ENCODE peak calls at places on chromosomes 1 and 21, in four cellular contexts. One of them, this sample, is unnamed.
A peak's percentile ranks its signal among the peaks of the same experiment; 100 is the strongest.

GRCh38 chr1:246782120-246782900 is 58.1 kb downstream of the SCCPDH start:
- DNase-seq in hypothalamus: no peak
- DNase-seq in EL: peak; percentile 81
- DNase-seq in MCF 10A: peak; percentile 23
- DNase-seq in this sample: peak; percentile 92

GRCh38 chr1:47031059-47031458 is 7.6 kb downstream of the CYP4X1 start:
- DNase-seq in MCF 10A: peak; percentile 97
- DNase-seq in EL: peak; percentile 2
- DNase-seq in hypothalamus: no peak
- DNase-seq in this sample: peak; percentile 30

GRCh38 chr21:44957047-44957831 is 17.4 kb downstream of the SLX9 start:
- DNase-seq in EL: no peak
- DNase-seq in MCF 10A: no peak
- DNase-seq in hypothalamus: no peak
- DNase-seq in this sample: no peak

GRCh38 chr1:40833979-40834378 is 28.2 kb downstream of the CITED4 start:
- DNase-seq in MCF 10A: no peak
- DNase-seq in hypothalamus: no peak
- DNase-seq in EL: no peak
- DNase-seq in this sample: no peak

GRCh38 chr1:155976062-155976912 is 2.1 kb downstream of the ARHGEF2 start:
- DNase-seq in MCF 10A: peak; percentile 90
- DNase-seq in EL: peak; percentile 84
- DNase-seq in hypothalamus: no peak
- DNase-seq in this sample: peak; percentile 78

GRCh38 chr1:221392453-221392852 is 349.4 kb downstream of the DUSP10 start:
- DNase-seq in hypothalamus: no peak
- DNase-seq in MCF 10A: peak; percentile 98
- DNase-seq in EL: peak; percentile 85
- DNase-seq in this sample: no peak

GRCh38 chr1:94067196-94067595 is 53.8 kb downstream of the ABCA4 start:
- DNase-seq in EL: peak; percentile 52
- DNase-seq in hypothalamus: no peak
- DNase-seq in MCF 10A: no peak
- DNase-seq in this sample: no peak

GRCh38 chr1:156126701-156127534 is 12.4 kb downstream of the LMNA start:
- DNase-seq in MCF 10A: peak; percentile 92
- DNase-seq in EL: peak; percentile 98
- DNase-seq in hypothalamus: no peak
- DNase-seq in this sample: no peak

GRCh38 chr1:32733573-32734321 is 31.2 kb upstream of the SYNC start:
- DNase-seq in hypothalamus: no peak
- DNase-seq in MCF 10A: no peak
- DNase-seq in EL: no peak
- DNase-seq in this sample: peak; percentile 71

This sample was measured in left kidney.